ENCODE peak calls at places on chromosomes 12 and 14, in four cellular contexts. U is K562, C is HepG2, G is GM12878. J is an unnamed sample.

GRCh38 chr12:113142173-113142885 is 6.8 kb upstream of the RASAL1 start:
- DNase-seq in U (no peak), C (peak), G (no peak), J (no peak)

GRCh38 chr12:94198469-94198868 is 50.1 kb downstream of the PLXNC1 start:
- DNase-seq in U (no peak), C (no peak), G (no peak), J (no peak)

GRCh38 chr12:21818627-21819026 is 44.1 kb upstream of the KCNJ8 start:
- DNase-seq in G (no peak), C (no peak), U (no peak), J (no peak)

GRCh38 chr14:44453433-44454171 is 53.5 kb downstream of the FSCB start:
- DNase-seq in C (no peak), U (no peak), G (no peak), J (no peak)

GRCh38 chr12:120994059-120994458 is 15.7 kb downstream of the HNF1A start:
- DNase-seq in U (no peak), G (no peak), C (no peak), J (no peak)

GRCh38 chr14:59890676-59891075 is 20.1 kb upstream of the RTN1 start:
- DNase-seq in C (no peak), U (no peak), G (no peak), J (no peak)

GRCh38 chr12:30880813-30881212 is 45.7 kb upstream of the TSPAN11 start:
- DNase-seq in G (no peak), C (no peak), U (no peak), J (no peak)

GRCh38 chr12:52655720-52656124 is 3.7 kb upstream of the KRT2 start:
- DNase-seq in U (no peak), G (no peak), C (no peak), J (no peak)

GRCh38 chr12:91813701-91814100 is 331.9 kb downstream of the BTG1 start:
- DNase-seq in G (no peak), U (no peak), C (no peak), J (no peak)

GRCh38 chr12:66103011-66103913 is 27.3 kb downstream of the LLPH start:
- DNase-seq in U (peak), G (no peak), C (no peak), J (no peak)

GRCh38 chr12:81692008-81692407 is 67.1 kb downstream of the PPFIA2 start:
- DNase-seq in C (no peak), G (no peak), U (no peak), J (no peak)

GRCh38 chr14:68203871-68204270 is 384.3 kb downstream of the RAD51B start:
- DNase-seq in G (no peak), C (no peak), U (no peak), J (no peak)

GRCh38 chr12:30965613-30965985 is 39.1 kb downstream of the TSPAN11 start:
- DNase-seq in G (no peak), C (peak), U (peak), J (no peak)

GRCh38 chr14:33229269-33229924 is 290.7 kb downstream of the NPAS3 start:
- DNase-seq in G (no peak), C (no peak), U (no peak), J (no peak)

GRCh38 chr14:33435911-33436310 is 497.2 kb downstream of the NPAS3 start:
- DNase-seq in U (no peak), C (no peak), G (no peak), J (no peak)

GRCh38 chr14:100605706-100606686 is 18.8 kb upstream of the BEGAIN start:
- DNase-seq in C (no peak), U (peak), G (no peak), J (no peak)

GRCh38 chr12:49716546-49716945 is 9.3 kb upstream of the FMNL3 start:
- DNase-seq in C (no peak), U (no peak), G (no peak), J (no peak)

GRCh38 chr12:66708704-66709443 is 30.0 kb upstream of the GRIP1 start:
- DNase-seq in C (no peak), U (no peak), G (no peak), J (no peak)

GRCh38 chr12:52390739-52391617 is 5.5 kb upstream of the KRT84 start:
- DNase-seq in C (peak), U (peak), G (no peak), J (peak)

GRCh38 chr14:50839048-50839447 is 8.1 kb upstream of the NIN start:
- DNase-seq in C (peak), G (no peak), U (no peak), J (no peak)

GRCh38 chr12:97805086-97805485 is 342.5 kb downstream of the RMST start:
- DNase-seq in C (no peak), U (no peak), G (no peak), J (no peak)

GRCh38 chr12:26971963-26972362 is 33.7 kb downstream of the FGFR1OP2 start:
- DNase-seq in C (no peak), U (no peak), G (peak), J (no peak)

GRCh38 chr12:103930787-103931536 is 752 bp downstream of the HSP90B1 start:
- DNase-seq in U (peak), G (no peak), C (peak), J (peak)

GRCh38 chr12:91685917-91686316 is 459.7 kb downstream of the BTG1 start:
- DNase-seq in G (no peak), C (no peak), U (no peak), J (no peak)

GRCh38 chr12:55392032-55392795 is 8.1 kb upstream of the OR6C65 start:
- DNase-seq in G (no peak), C (no peak), U (no peak), J (no peak)

GRCh38 chr12:23628836-23629235 is 320.6 kb downstream of the SOX5 start:
- DNase-seq in C (no peak), G (no peak), U (no peak), J (no peak)

GRCh38 chr14:79436325-79436724 is 775.0 kb downstream of the DIO2 start:
- DNase-seq in G (no peak), C (no peak), U (no peak), J (no peak)

GRCh38 chr14:68578597-68578996 is 214.3 kb downstream of the ZFP36L1 start:
- DNase-seq in U (no peak), G (no peak), C (no peak), J (no peak)

GRCh38 chr14:76902591-76902990 is 76.4 kb downstream of the LRRC74A start:
- DNase-seq in C (no peak), G (no peak), U (no peak), J (no peak)

GRCh38 chr14:69612014-69612758 is 790 bp downstream of the SUSD6 start:
- DNase-seq in U (peak), C (no peak), G (no peak), J (peak)

GRCh38 chr14:85622106-85622505 is 92.2 kb downstream of the FLRT2 start:
- DNase-seq in G (no peak), C (no peak), U (no peak), J (no peak)

GRCh38 chr12:86154620-86155019 is 101.6 kb downstream of the MGAT4C start:
- DNase-seq in G (no peak), C (no peak), U (no peak), J (no peak)

GRCh38 chr14:104358528-104359300 is 220.3 kb downstream of the KIF26A start:
- DNase-seq in C (no peak), U (no peak), G (no peak), J (no peak)

GRCh38 chr12:84912191-84913142 is at the start of gene SLC6A15:
- DNase-seq in C (no peak), G (no peak), U (no peak), J (peak)

GRCh38 chr12:68673788-68674187 is 13.0 kb upstream of the NUP107 start:
- DNase-seq in C (no peak), U (peak), G (no peak), J (no peak)

DNA sequence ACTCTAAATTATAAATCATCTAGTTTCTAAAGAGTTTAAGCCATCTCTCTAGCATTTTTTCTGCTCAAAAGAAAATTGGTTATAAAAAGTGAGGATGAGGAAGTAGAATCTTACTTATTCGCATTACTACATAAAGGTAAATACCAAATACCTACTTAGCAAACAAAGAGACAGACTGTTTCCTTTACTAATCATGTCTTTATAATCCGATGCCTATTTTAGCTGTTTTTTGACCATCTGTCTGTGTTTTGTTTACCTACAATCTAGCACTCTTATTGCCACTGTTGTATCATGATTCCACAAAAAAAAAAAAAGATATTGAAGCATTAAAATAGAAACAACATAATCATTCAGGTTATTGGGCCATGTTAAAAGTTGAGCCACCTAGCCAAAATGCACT is 396.2 kb downstream of the PAWR start:
- DNase-seq in C (no peak), G (no peak), U (no peak), J (no peak)
- TF ChIP-seq TARDBP in C (no peak), G (no peak), U (no peak), J (no peak)

DNA sequence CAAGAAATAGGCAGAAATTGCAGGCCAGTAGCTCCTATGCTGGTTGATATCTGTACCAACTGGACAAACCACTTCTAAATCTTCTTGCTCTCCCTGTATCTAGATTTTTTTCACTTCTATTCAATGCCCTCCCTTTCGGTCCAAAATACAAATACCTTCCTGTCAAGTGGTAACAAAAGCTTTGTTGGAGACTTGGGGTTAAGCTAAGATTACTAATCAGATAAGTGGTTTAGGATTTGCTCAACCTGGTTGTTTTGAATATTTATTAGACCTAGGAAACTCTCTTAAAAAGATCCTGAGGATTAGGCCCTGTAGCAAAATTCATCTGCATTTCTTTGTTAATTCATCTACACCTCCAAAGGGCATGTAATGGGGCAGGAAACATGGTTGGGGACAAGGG is 410.1 kb downstream of the NAV3 start:
- DNase-seq in U (no peak), G (no peak), C (no peak), J (no peak)
- TF ChIP-seq TARDBP in U (no peak), G (no peak), C (no peak), J (no peak)

GRCh38 chr12:105462841-105463240 is 132.3 kb downstream of the C12orf75 start:
- DNase-seq in C (no peak), G (no peak), U (no peak), J (no peak)
- TF ChIP-seq TARDBP in C (no peak), G (no peak), U (no peak), J (no peak)

DNA sequence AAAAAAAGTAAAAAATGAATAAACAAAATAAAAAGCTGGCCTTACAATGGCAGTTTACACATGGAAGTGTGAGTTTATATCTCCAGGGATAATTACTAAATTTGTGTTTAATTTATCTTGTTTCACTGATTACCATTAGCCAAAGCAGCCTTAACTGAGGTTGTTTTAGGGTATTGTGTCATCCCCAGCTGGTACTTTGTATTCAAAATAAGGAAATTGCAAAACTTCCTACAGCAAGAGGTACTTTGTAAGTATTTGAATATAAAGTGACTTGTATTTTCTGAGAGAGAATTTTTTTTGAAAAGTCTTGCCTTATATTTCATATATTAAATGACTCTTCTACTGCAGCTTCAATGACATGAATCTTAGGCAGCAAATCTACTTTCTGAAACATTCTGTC is 6.6 kb downstream of the FNTB start:
- DNase-seq in U (no peak), G (no peak), C (no peak), J (no peak)
- TF ChIP-seq TARDBP in U (no peak), G (no peak), C (no peak), J (no peak)

GRCh38 chr14:61694039-61694438 is 1.3 kb upstream of the HIF1A start:
- DNase-seq in G (no peak), U (no peak), C (no peak), J (no peak)

GRCh38 chr14:61694830-61695694 is at the start of gene HIF1A:
- DNase-seq in C (peak), G (peak), U (peak), J (peak)

GRCh38 chr14:61696753-61697318 is 1.5 kb downstream of the HIF1A start:
- DNase-seq in C (no peak), U (no peak), G (no peak), J (no peak)

GRCh38 chr14:61698216-61698980 is 3.1 kb downstream of the HIF1A start:
- DNase-seq in U (peak), C (no peak), G (no peak), J (no peak)

GRCh38 chr14:61695695-61696527 is 598 bp downstream of the HIF1A start:
- DNase-seq in U (peak), C (peak), G (no peak), J (peak)
- TF ChIP-seq TARDBP in U (no peak), C (no peak), G (no peak), J (no peak)

GRCh38 chr12:57477710-57478681 is 1.7 kb downstream of the ARHGAP9 start:
- DNase-seq in G (peak), U (peak), C (no peak), J (no peak)

GRCh38 chr12:57476162-57476992 is 3.3 kb downstream of the ARHGAP9 start:
- DNase-seq in C (no peak), G (no peak), U (no peak), J (no peak)

GRCh38 chr12:57476993-57477709 is 2.5 kb downstream of the ARHGAP9 start:
- DNase-seq in G (no peak), U (no peak), C (no peak), J (no peak)

GRCh38 chr12:57479376-57480115 is at the start of gene ARHGAP9:
- DNase-seq in C (no peak), U (no peak), G (peak), J (no peak)

GRCh38 chr12:57479043-57479375 is 657 bp downstream of the ARHGAP9 start:
- DNase-seq in G (no peak), U (no peak), C (no peak), J (no peak)
- TF ChIP-seq TARDBP in G (no peak), U (no peak), C (no peak), J (no peak)

DNA sequence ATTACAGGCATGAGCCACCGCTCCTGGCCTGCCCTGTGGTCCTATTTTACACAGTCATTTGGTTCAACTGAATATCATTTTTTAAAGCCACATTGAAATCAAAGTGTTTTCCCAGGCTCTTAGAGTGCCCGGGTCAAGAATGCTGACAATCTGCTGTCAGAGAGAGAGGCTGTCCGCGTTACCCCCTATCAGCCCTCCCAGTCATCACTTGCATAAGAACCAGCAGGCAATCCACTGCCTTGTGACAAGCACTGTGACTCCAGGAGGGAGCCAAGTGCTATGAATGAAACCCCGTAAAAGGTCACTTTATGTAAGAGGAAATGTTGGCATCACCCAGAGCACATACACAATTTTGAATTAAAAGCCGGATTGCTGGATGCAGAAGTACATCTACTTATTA is 13.5 kb downstream of the PHLDA1 start:
- DNase-seq in U (no peak), C (peak), G (no peak), J (no peak)
- TF ChIP-seq TARDBP in U (no peak), C (no peak), G (no peak), J (no peak)

J was measured in HEK293T.